ENCODE peak calls at places on chromosome 2, in five cellular contexts. One of them, this sample, is unnamed.
A peak's percentile ranks its signal among the peaks of the same experiment; 100 is the strongest.

GRCh38 chr2:201260302-201260800 is at the start of gene CASP8:
- DNase-seq in HuH-7.5: no peak
- DNase-seq in T follicular helper cell: peak; percentile 66
- DNase-seq in activated CD4-positive, alpha-beta memory T cell treated with anti-CD3 and anti-CD28 coated beads, Interleukin-2, amount 10 ng/mL, durations not matched to agents 7 days and 5 days: peak; percentile 82
- DNase-seq in endothelial cell: no peak
- DNase-seq in this sample: peak; percentile 64

GRCh38 chr2:134599236-134599635 is 119.6 kb downstream of the TMEM163 start:
- DNase-seq in endothelial cell: no peak
- DNase-seq in HuH-7.5: no peak
- DNase-seq in activated CD4-positive, alpha-beta memory T cell treated with anti-CD3 and anti-CD28 coated beads, Interleukin-2, amount 10 ng/mL, durations not matched to agents 7 days and 5 days: no peak
- DNase-seq in T follicular helper cell: no peak
- DNase-seq in this sample: no peak

GRCh38 chr2:27972311-27972710 is 81.8 kb downstream of the BABAM2 start:
- DNase-seq in activated CD4-positive, alpha-beta memory T cell treated with anti-CD3 and anti-CD28 coated beads, Interleukin-2, amount 10 ng/mL, durations not matched to agents 7 days and 5 days: no peak
- DNase-seq in T follicular helper cell: no peak
- DNase-seq in HuH-7.5: no peak
- DNase-seq in endothelial cell: no peak
- DNase-seq in this sample: no peak

GRCh38 chr2:42931147-42931817 is 138.9 kb upstream of the HAAO start:
- DNase-seq in endothelial cell: peak; percentile 52
- DNase-seq in HuH-7.5: no peak
- DNase-seq in T follicular helper cell: no peak
- DNase-seq in activated CD4-positive, alpha-beta memory T cell treated with anti-CD3 and anti-CD28 coated beads, Interleukin-2, amount 10 ng/mL, durations not matched to agents 7 days and 5 days: no peak
- DNase-seq in this sample: no peak

GRCh38 chr2:179036353-179036905 is 13.5 kb downstream of the CCDC141 start:
- DNase-seq in endothelial cell: no peak
- DNase-seq in T follicular helper cell: no peak
- DNase-seq in HuH-7.5: no peak
- DNase-seq in activated CD4-positive, alpha-beta memory T cell treated with anti-CD3 and anti-CD28 coated beads, Interleukin-2, amount 10 ng/mL, durations not matched to agents 7 days and 5 days: no peak
- DNase-seq in this sample: peak; percentile 63

GRCh38 chr2:25043241-25043867 is 1.5 kb downstream of the EFR3B start:
- DNase-seq in endothelial cell: no peak
- DNase-seq in HuH-7.5: no peak
- DNase-seq in activated CD4-positive, alpha-beta memory T cell treated with anti-CD3 and anti-CD28 coated beads, Interleukin-2, amount 10 ng/mL, durations not matched to agents 7 days and 5 days: peak; percentile 21
- DNase-seq in T follicular helper cell: peak; percentile 12
- DNase-seq in this sample: peak; percentile 69

GRCh38 chr2:69943841-69944604 is 17.4 kb downstream of the ASPRV1 start:
- DNase-seq in T follicular helper cell: no peak
- DNase-seq in HuH-7.5: no peak
- DNase-seq in endothelial cell: no peak
- DNase-seq in activated CD4-positive, alpha-beta memory T cell treated with anti-CD3 and anti-CD28 coated beads, Interleukin-2, amount 10 ng/mL, durations not matched to agents 7 days and 5 days: no peak
- DNase-seq in this sample: no peak

GRCh38 chr2:181234429-181235410 is 222.5 kb upstream of the ITGA4 start:
- DNase-seq in endothelial cell: no peak
- DNase-seq in activated CD4-positive, alpha-beta memory T cell treated with anti-CD3 and anti-CD28 coated beads, Interleukin-2, amount 10 ng/mL, durations not matched to agents 7 days and 5 days: no peak
- DNase-seq in HuH-7.5: no peak
- DNase-seq in T follicular helper cell: no peak
- DNase-seq in this sample: no peak

GRCh38 chr2:41027095-41027494 is 575.2 kb upstream of the SLC8A1 start:
- DNase-seq in endothelial cell: no peak
- DNase-seq in activated CD4-positive, alpha-beta memory T cell treated with anti-CD3 and anti-CD28 coated beads, Interleukin-2, amount 10 ng/mL, durations not matched to agents 7 days and 5 days: no peak
- DNase-seq in HuH-7.5: no peak
- DNase-seq in T follicular helper cell: no peak
- DNase-seq in this sample: no peak